ENCODE peak calls at places on chromosome 13, in four cellular contexts. One of them, this sample, is unnamed.

GRCh38 chr13:55517312-55517711 is 1623.4 kb upstream of the PRR20A start:
- DNase-seq in heart left ventricle: no peak
- DNase-seq in body of pancreas: no peak
- DNase-seq in cardiac muscle cell: no peak
- DNase-seq in this sample: no peak

GRCh38 chr13:24746618-24747247 is 17.2 kb upstream of the RNF17 start:
- DNase-seq in heart left ventricle: no peak
- DNase-seq in body of pancreas: no peak
- DNase-seq in cardiac muscle cell: peak; percentile 38
- DNase-seq in this sample: no peak

GRCh38 chr13:100378533-100378932 is 210.1 kb downstream of the GGACT start:
- DNase-seq in heart left ventricle: no peak
- DNase-seq in body of pancreas: no peak
- DNase-seq in cardiac muscle cell: no peak
- DNase-seq in this sample: no peak

GRCh38 chr13:60584976-60585375 is 188.0 kb downstream of the TDRD3 start:
- DNase-seq in heart left ventricle: no peak
- DNase-seq in body of pancreas: no peak
- DNase-seq in cardiac muscle cell: peak; percentile 43
- DNase-seq in this sample: no peak

GRCh38 chr13:28499579-28499978 is 4.7 kb upstream of the FLT1 start:
- DNase-seq in heart left ventricle: no peak
- DNase-seq in body of pancreas: no peak
- DNase-seq in cardiac muscle cell: no peak
- DNase-seq in this sample: no peak

GRCh38 chr13:67841071-67841470 is 610.9 kb upstream of the PCDH9 start:
- DNase-seq in heart left ventricle: no peak
- DNase-seq in body of pancreas: no peak
- DNase-seq in cardiac muscle cell: no peak
- DNase-seq in this sample: no peak

GRCh38 chr13:30702006-30702405 is 33.3 kb upstream of the ALOX5AP start:
- DNase-seq in heart left ventricle: no peak
- DNase-seq in body of pancreas: no peak
- DNase-seq in cardiac muscle cell: no peak
- DNase-seq in this sample: no peak

GRCh38 chr13:44068169-44068568 is 188.5 kb downstream of the LACC1 start:
- DNase-seq in heart left ventricle: no peak
- DNase-seq in body of pancreas: no peak
- DNase-seq in cardiac muscle cell: peak; percentile 56
- DNase-seq in this sample: no peak

GRCh38 chr13:114121496-114122466 is 10.6 kb downstream of the RASA3 start:
- DNase-seq in heart left ventricle: no peak
- DNase-seq in body of pancreas: no peak
- DNase-seq in cardiac muscle cell: no peak
- DNase-seq in this sample: peak; percentile 51

GRCh38 chr13:25118371-25118770 is 22.4 kb downstream of the PABPC3 start:
- DNase-seq in heart left ventricle: no peak
- DNase-seq in body of pancreas: no peak
- DNase-seq in cardiac muscle cell: no peak
- DNase-seq in this sample: no peak

GRCh38 chr13:45222919-45223318 is 22.1 kb upstream of the KCTD4 start:
- DNase-seq in heart left ventricle: no peak
- DNase-seq in body of pancreas: no peak
- DNase-seq in cardiac muscle cell: no peak
- DNase-seq in this sample: no peak

GRCh38 chr13:39038569-39038898 is 278 bp downstream of the NHLRC3 start:
- DNase-seq in heart left ventricle: peak; percentile 37
- DNase-seq in body of pancreas: no peak
- DNase-seq in cardiac muscle cell: no peak
- DNase-seq in this sample: peak; percentile 21

GRCh38 chr13:39385621-39386231 is 217.3 kb downstream of the LHFPL6 start:
- DNase-seq in heart left ventricle: no peak
- DNase-seq in body of pancreas: no peak
- DNase-seq in cardiac muscle cell: peak; percentile 74
- DNase-seq in this sample: no peak

GRCh38 chr13:53174550-53174949 is 145.9 kb downstream of the OLFM4 start:
- DNase-seq in heart left ventricle: no peak
- DNase-seq in body of pancreas: no peak
- DNase-seq in cardiac muscle cell: peak; percentile 4
- DNase-seq in this sample: no peak

GRCh38 chr13:24192036-24192810 is 31.7 kb downstream of the SPATA13 start:
- DNase-seq in heart left ventricle: no peak
- DNase-seq in body of pancreas: no peak
- DNase-seq in cardiac muscle cell: no peak
- DNase-seq in this sample: no peak

GRCh38 chr13:54633461-54633860 is 1604.8 kb downstream of the OLFM4 start:
- DNase-seq in heart left ventricle: no peak
- DNase-seq in body of pancreas: no peak
- DNase-seq in cardiac muscle cell: no peak
- DNase-seq in this sample: no peak

GRCh38 chr13:97067342-97067895 is 73.1 kb upstream of the OXGR1 start:
- DNase-seq in heart left ventricle: no peak
- DNase-seq in body of pancreas: no peak
- DNase-seq in cardiac muscle cell: peak; percentile 51
- DNase-seq in this sample: no peak

GRCh38 chr13:94595006-94595942 is 678 bp downstream of the TGDS start:
- DNase-seq in heart left ventricle: no peak
- DNase-seq in body of pancreas: peak; percentile 23
- DNase-seq in cardiac muscle cell: peak; percentile 21
- DNase-seq in this sample: peak; percentile 47

GRCh38 chr13:75312884-75313520 is 169.0 kb downstream of the TBC1D4 start:
- DNase-seq in heart left ventricle: no peak
- DNase-seq in body of pancreas: no peak
- DNase-seq in cardiac muscle cell: no peak
- DNase-seq in this sample: no peak

GRCh38 chr13:59475911-59476310 is 687.8 kb downstream of the DIAPH3 start:
- DNase-seq in heart left ventricle: no peak
- DNase-seq in body of pancreas: no peak
- DNase-seq in cardiac muscle cell: no peak
- DNase-seq in this sample: no peak

GRCh38 chr13:110646442-110647364 is 31.4 kb downstream of the NAXD start:
- DNase-seq in heart left ventricle: no peak
- DNase-seq in body of pancreas: no peak
- DNase-seq in cardiac muscle cell: no peak
- DNase-seq in this sample: no peak

GRCh38 chr13:76720827-76721226 is 165.4 kb downstream of the KCTD12 start:
- DNase-seq in heart left ventricle: no peak
- DNase-seq in body of pancreas: no peak
- DNase-seq in cardiac muscle cell: no peak
- DNase-seq in this sample: no peak

GRCh38 chr13:33138441-33138840 is 122.2 kb downstream of the KL start:
- DNase-seq in heart left ventricle: peak; percentile 33
- DNase-seq in body of pancreas: no peak
- DNase-seq in cardiac muscle cell: no peak
- DNase-seq in this sample: peak; percentile 61

GRCh38 chr13:20190481-20191310 is 2.0 kb downstream of the GJB2 start:
- DNase-seq in heart left ventricle: no peak
- DNase-seq in body of pancreas: no peak
- DNase-seq in cardiac muscle cell: peak; percentile 75
- DNase-seq in this sample: no peak

GRCh38 chr13:32164622-32165268 is 133.2 kb downstream of the FRY start:
- DNase-seq in heart left ventricle: no peak
- DNase-seq in body of pancreas: peak; percentile 26
- DNase-seq in cardiac muscle cell: peak; percentile 84
- DNase-seq in this sample: no peak

GRCh38 chr13:82702513-82702912 is 1179.8 kb downstream of the SLITRK1 start:
- DNase-seq in heart left ventricle: no peak
- DNase-seq in body of pancreas: no peak
- DNase-seq in cardiac muscle cell: no peak
- DNase-seq in this sample: no peak

GRCh38 chr13:76326343-76326742 is 559.9 kb downstream of the KCTD12 start:
- DNase-seq in heart left ventricle: no peak
- DNase-seq in body of pancreas: no peak
- DNase-seq in cardiac muscle cell: no peak
- DNase-seq in this sample: no peak

GRCh38 chr13:31409678-31410356 is 210.0 kb downstream of the B3GLCT start:
- DNase-seq in heart left ventricle: no peak
- DNase-seq in body of pancreas: no peak
- DNase-seq in cardiac muscle cell: no peak
- DNase-seq in this sample: no peak

GRCh38 chr13:104592127-104592526 is 1525.9 kb upstream of the SLC10A2 start:
- DNase-seq in heart left ventricle: no peak
- DNase-seq in body of pancreas: no peak
- DNase-seq in cardiac muscle cell: peak; percentile 48
- DNase-seq in this sample: no peak

GRCh38 chr13:47215741-47216140 is 318.9 kb upstream of the HTR2A start:
- DNase-seq in heart left ventricle: no peak
- DNase-seq in body of pancreas: no peak
- DNase-seq in cardiac muscle cell: peak; percentile 92
- DNase-seq in this sample: no peak

GRCh38 chr13:43675577-43675976 is 111.2 kb downstream of the ENOX1 start:
- DNase-seq in heart left ventricle: no peak
- DNase-seq in body of pancreas: no peak
- DNase-seq in cardiac muscle cell: no peak
- DNase-seq in this sample: no peak

GRCh38 chr13:20566424-20566916 is 487 bp upstream of the IFT88 start:
- DNase-seq in heart left ventricle: no peak
- DNase-seq in body of pancreas: no peak
- DNase-seq in cardiac muscle cell: no peak
- DNase-seq in this sample: no peak

GRCh38 chr13:52353116-52353718 is 52.8 kb downstream of the THSD1 start:
- DNase-seq in heart left ventricle: no peak
- DNase-seq in body of pancreas: no peak
- DNase-seq in cardiac muscle cell: peak; percentile 49
- DNase-seq in this sample: no peak

GRCh38 chr13:97878421-97879375 is 74.8 kb upstream of the IPO5 start:
- DNase-seq in heart left ventricle: no peak
- DNase-seq in body of pancreas: no peak
- DNase-seq in cardiac muscle cell: no peak
- DNase-seq in this sample: no peak

DNA sequence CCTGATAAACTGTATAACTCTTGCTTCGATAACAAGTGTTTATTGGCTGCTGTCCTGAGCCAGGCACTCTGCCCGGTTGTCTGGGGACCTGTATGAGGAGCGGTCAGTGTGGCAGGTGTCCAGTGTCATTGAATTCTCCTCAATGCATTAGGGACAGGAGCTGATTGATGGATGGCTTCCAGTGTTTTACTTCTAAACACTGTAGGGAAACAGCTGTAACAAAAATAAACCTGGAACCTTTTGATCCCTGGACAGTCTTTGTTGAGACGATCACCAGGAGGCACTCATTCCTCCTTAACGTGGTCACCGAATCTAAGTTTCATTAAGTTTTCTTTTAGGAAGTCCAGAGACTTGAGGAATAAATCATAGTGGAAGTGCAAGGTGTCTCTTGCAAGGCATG is 17.9 kb downstream of the UBAC2 start:
- DNase-seq in heart left ventricle: peak; percentile 82
- DNase-seq in body of pancreas: peak; percentile 70
- DNase-seq in cardiac muscle cell: no peak
- DNase-seq in this sample: peak; percentile 90
- H3K4me1 ChIP-seq in heart left ventricle: peaks cover 46% of the 10 kb centered on the region
- H3K4me1 ChIP-seq in body of pancreas: peaks cover 32% of the 10 kb centered on the region
- H3K4me1 ChIP-seq in cardiac muscle cell: peaks cover 20% of the 10 kb centered on the region
- H3K4me1 ChIP-seq in this sample: peaks cover 18% of the 10 kb centered on the region

DNA sequence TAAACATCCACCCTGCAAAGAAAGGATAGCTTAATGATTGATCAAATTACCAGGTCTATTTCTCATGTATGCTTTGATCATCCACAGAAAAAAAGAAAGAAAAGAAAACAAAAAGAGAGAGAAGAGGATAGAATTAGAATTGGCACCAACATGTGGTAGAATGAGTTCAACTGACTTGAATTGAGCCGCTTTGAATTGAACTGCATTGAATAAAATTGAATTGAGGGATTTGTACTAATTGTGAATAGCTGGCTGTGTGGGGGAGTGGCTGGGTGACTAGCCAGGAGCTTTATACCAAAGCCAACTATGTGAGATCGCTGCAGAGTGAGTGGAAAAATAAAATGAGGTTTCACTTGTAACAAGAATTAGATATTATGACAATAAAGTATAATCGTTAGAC is 647.8 kb upstream of the SPRY2 start:
- DNase-seq in heart left ventricle: no peak
- DNase-seq in body of pancreas: no peak
- DNase-seq in cardiac muscle cell: no peak
- DNase-seq in this sample: no peak
- H3K4me3 ChIP-seq in heart left ventricle: no peak overlapping the region
- H3K4me3 ChIP-seq in body of pancreas: no peak overlapping the region
- H3K4me3 ChIP-seq in cardiac muscle cell: no peak overlapping the region
- H3K4me3 ChIP-seq in this sample: no peak overlapping the region

DNA sequence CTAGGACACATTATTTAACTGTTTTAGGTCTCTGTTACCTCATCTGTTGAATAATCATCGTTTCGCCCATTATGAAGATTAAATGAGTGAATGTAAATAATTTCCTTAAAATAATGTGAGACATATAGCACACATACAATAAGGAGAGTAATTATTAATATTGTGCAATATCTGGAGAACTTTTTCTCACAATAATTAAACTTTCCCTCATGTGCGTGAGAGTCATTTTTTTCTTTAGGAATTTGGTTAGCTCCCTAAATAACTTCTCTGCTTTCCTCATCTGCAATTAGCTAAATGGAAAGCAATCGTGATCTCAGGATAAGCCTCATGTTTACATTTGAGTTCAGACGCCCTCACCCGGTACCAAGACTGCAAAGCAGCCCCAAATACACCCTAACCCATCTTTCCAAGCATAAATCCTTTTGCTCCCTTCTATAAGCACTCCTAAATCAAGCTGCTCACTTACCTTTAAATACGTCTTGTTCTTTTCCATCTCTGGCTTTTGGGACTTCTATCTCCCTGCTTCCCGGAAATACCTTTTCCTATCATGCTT is 78.8 kb downstream of the MZT1 start:
- DNase-seq in heart left ventricle: no peak
- DNase-seq in body of pancreas: no peak
- DNase-seq in cardiac muscle cell: peak; percentile 1
- DNase-seq in this sample: no peak
- H3K4me1 ChIP-seq in heart left ventricle: no peaks in the 10 kb centered on the region
- H3K4me1 ChIP-seq in body of pancreas: no peaks in the 10 kb centered on the region
- H3K4me1 ChIP-seq in cardiac muscle cell: peaks cover 4% of the 10 kb centered on the region
- H3K4me1 ChIP-seq in this sample: no peaks in the 10 kb centered on the region

DNA sequence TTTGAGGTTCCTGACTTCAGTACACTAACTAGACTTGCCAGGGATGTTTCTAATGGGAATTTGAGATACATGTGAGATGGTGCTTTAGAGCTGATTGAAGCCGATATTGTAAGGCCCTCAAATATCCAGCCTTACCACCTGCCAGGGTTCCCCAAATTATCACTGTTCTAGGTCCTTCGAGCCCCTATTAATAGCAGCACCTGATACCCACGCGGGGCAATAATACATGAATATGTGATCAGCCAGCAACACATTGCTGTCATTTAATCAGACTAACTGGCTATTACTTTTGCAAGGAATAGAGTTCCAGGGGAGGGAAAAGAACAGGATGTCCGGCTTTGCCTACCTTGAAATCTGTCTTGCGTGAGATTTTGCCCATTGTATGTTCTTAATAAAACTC is 5.1 kb downstream of the RGCC start:
- DNase-seq in heart left ventricle: no peak
- DNase-seq in body of pancreas: no peak
- DNase-seq in cardiac muscle cell: no peak
- DNase-seq in this sample: no peak
- H3K4me3 ChIP-seq in heart left ventricle: peak overlapping the region; percentile 68
- H3K4me3 ChIP-seq in body of pancreas: no peak overlapping the region
- H3K4me3 ChIP-seq in cardiac muscle cell: no peak overlapping the region
- H3K4me3 ChIP-seq in this sample: peak overlapping the region; percentile 38

This sample was measured in right cardiac atrium.